ENCODE peak calls at places on chromosomes 3 and 15, in five cellular contexts. Y is upper lobe of right lung, C is neural progenitor cell, P is dorsolateral prefrontal cortex, I is keratinocyte. N is an unnamed sample.

GRCh38 chr3:11373235-11373634 is 101.0 kb downstream of the ATG7 start:
- DNase-seq in Y (no peak), C (no peak), P (no peak), I (no peak), N (no peak)

GRCh38 chr15:67168694-67169093 is 85.8 kb downstream of the AAGAB start:
- DNase-seq in Y (no peak), C (no peak), P (no peak), I (no peak), N (no peak)

GRCh38 chr3:86416334-86416733 is 574.6 kb downstream of the VGLL3 start:
- DNase-seq in Y (no peak), C (no peak), P (no peak), I (no peak), N (no peak)

GRCh38 chr3:144295619-144296018 is 324.0 kb downstream of the DIPK2A start:
- DNase-seq in Y (no peak), C (peak), P (no peak), I (no peak), N (no peak)

GRCh38 chr15:58043192-58043903 is 22.2 kb downstream of the ALDH1A2 start:
- DNase-seq in Y (no peak), C (peak), P (peak), I (no peak), N (no peak)

GRCh38 chr15:98924311-98925049 is 83.1 kb downstream of the PGPEP1L start:
- DNase-seq in Y (no peak), C (no peak), P (no peak), I (no peak), N (no peak)

GRCh38 chr3:160009525-160009924 is 20.9 kb downstream of the IL12A start:
- DNase-seq in Y (no peak), C (no peak), P (no peak), I (no peak), N (no peak)

GRCh38 chr3:46845397-46845859 is 17.8 kb downstream of the MYL3 start:
- DNase-seq in Y (peak), C (peak), P (no peak), I (no peak), N (no peak)

GRCh38 chr3:39505866-39506738 is 38.6 kb downstream of the MOBP start:
- DNase-seq in Y (no peak), C (peak), P (no peak), I (no peak), N (no peak)

DNA sequence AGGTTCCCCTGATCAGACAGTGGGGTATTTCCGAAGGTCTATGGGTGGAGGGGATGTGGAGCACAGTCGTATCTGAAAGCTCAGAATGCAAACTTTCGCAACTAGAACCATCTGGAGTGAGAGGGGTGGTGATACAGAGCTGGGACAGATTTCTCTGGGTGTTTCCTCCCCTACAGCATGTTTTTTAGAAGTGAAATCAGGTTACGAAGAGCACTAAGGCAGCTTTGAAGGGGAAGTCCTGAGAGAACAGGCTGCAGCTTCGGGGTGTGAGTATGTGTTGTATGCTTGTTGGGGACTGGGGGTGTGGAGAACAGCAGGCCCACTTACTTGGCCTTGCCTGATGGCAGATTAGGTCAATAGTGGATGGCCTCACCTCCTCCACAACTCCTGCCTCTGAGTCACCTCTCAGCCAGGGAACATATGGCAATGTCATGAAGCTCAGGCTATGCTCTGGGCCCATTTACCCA is 107.1 kb upstream of the RASGRP1 start:
- DNase-seq in Y (no peak), C (no peak), P (no peak), I (no peak), N (no peak)
- H3K27ac ChIP-seq in Y (no peak), C (no peak), P (no peak), I (no peak), N (no peak)

GRCh38 chr3:102909904-102910303 is 475.1 kb downstream of the ZPLD1 start:
- DNase-seq in Y (no peak), C (no peak), P (no peak), I (no peak), N (no peak)

GRCh38 chr3:102905826-102906225 is 471.0 kb downstream of the ZPLD1 start:
- DNase-seq in Y (no peak), C (no peak), P (no peak), I (no peak), N (no peak)

GRCh38 chr3:102906837-102907236 is 472.0 kb downstream of the ZPLD1 start:
- DNase-seq in Y (no peak), C (no peak), P (no peak), I (no peak), N (no peak)

GRCh38 chr3:102904629-102905028 is 469.8 kb downstream of the ZPLD1 start:
- DNase-seq in Y (no peak), C (no peak), P (no peak), I (no peak), N (no peak)
- H3K27ac ChIP-seq in Y (no peak), C (no peak), P (no peak), I (no peak), N (no peak)

DNA sequence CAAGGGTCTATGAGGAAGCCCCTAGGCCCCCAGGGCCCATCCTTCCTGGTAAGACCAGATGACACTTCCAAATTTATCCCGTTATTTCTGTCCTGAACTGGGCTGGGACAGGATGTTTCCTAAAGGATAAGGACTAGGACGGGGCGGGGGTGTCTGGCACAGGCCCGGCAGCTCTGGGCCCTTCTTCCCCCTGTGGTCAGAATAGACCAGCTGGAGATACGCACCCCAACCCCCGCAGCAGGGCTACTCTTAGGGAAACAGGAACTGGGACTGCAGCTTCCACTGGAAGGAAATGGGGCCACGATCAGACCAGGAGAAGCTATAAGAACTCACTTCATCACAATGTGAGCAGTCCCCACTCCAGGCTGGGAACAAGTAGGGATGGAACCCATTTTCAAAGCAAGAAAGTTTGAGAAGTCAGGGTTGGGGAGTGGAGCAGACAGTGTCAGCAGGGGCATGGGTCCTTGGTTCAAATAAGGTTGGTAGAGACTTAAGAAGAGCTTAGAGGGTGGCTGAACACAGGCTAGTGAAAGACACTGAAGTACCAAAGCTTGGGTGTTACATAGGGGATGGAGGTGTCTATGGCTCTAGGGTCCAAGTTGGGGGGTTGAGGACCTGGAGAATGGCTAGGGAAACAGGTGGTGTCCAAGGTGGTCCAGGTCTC is 1.1 kb downstream of the NCKIPSD start:
- DNase-seq in Y (no peak), C (no peak), P (peak), I (no peak), N (no peak)
- H3K27ac ChIP-seq in Y (peak), C (no peak), P (peak), I (peak), N (no peak)

DNA sequence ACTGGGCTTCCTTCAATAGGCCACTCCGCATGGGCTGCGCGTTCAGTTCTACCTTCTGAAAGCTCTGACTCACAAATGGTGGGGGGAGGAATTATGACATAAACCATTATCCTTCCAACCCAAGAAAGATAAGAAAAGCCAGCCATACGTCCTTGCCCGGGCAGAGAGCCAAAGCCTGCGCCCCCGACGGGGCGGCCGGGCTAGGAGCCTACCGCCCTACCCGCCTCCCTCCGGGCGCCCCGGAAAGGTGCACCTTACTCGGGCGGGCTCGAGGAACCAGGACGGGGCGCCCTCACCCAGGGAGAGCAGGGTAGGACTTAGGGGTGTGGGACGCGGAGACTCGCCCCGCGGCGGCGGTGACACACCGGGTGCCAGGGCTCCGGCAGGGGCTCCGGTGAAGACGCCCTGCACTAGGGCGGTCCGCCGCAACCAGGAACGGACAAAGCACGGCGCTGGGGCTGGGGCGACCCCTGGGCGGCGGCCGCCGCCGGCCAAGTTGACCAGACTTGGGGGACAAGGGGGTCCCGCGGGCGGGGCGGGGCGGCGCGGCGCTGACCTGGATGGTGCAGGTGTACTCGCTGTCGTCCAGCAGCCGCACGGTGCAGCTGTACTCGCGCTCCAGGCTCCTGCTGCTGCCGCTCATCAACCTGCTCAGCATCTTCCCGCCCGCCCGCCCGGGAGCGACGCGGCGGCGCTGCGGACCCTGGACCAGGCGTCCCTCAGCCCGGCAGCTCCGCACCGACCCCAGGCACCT is 497 bp downstream of the FRMD5 start:
- DNase-seq in Y (peak), C (no peak), P (peak), I (no peak), N (peak)
- H3K27ac ChIP-seq in Y (no peak), C (no peak), P (peak), I (peak), N (peak)

DNA sequence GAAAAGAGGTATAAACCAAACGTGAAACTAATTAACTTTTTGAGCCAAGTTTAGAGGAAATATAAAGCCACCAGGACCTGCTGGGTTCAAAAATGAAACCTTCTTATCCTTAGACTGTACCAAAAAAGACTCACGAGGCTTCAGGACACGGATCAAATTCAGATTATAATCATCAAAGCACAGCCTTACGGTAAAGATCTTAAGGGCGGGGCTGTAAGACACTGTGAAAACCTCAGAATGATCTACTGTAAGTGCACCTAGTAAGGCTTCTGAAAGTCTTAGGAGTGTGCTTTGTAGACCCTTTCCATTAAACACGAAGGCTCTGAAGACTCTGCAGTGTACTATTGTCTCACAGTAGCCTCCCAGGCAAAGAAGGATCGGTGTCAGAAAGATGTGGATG is 26.8 kb downstream of the TARS3 start:
- DNase-seq in Y (no peak), C (no peak), P (no peak), I (no peak), N (no peak)
- H3K27ac ChIP-seq in Y (no peak), C (no peak), P (no peak), I (no peak), N (no peak)

DNA sequence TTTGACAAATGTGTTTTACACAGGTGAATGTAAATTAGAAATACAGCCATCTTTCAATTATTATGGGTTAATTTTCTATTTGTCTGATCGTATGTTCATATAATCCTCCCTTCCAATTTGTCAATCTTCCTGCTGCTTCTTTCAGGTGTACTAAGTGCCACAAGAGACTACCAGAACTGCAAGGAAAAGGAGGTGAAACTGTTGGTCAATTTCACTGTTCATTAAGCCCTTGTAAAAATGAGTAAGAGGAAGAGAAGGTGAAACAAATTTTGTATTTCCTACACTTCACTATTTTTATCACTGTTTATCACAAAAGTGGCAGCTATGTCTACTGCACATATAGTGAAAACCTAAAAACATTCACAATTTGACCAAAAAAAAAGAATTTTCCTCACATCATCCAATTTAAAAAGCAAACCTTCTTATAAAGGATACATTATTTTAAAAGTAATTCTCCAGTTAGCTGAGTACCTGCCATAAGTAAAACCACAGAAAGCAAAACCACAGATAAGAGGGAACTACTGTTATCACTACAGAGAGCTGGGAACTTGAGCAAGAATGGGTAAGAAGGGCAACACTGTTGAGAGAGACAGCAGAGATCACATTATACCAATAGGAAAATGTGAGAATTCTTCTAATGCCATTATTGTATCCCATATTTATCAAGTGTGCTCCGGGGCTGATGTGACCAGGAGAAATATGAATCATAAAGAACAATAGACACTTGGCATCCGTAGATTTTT is 163.0 kb downstream of the TBC1D5 start:
- DNase-seq in Y (no peak), C (no peak), P (no peak), I (no peak), N (no peak)
- H3K27ac ChIP-seq in Y (no peak), C (no peak), P (no peak), I (peak), N (no peak)

GRCh38 chr3:34239870-34240269 is 441.4 kb downstream of the PDCD6IP start:
- DNase-seq in Y (no peak), C (no peak), P (no peak), I (no peak), N (no peak)
- H3K27ac ChIP-seq in Y (no peak), C (no peak), P (no peak), I (no peak), N (no peak)

GRCh38 chr3:72298201-72299155 is 513.5 kb upstream of the PROK2 start:
- DNase-seq in Y (no peak), C (no peak), P (no peak), I (no peak), N (no peak)

GRCh38 chr3:72297481-72297880 is 512.5 kb upstream of the PROK2 start:
- DNase-seq in Y (no peak), C (no peak), P (no peak), I (no peak), N (no peak)

GRCh38 chr3:72296477-72297111 is 511.6 kb upstream of the PROK2 start:
- DNase-seq in Y (no peak), C (no peak), P (no peak), I (no peak), N (no peak)

GRCh38 chr3:72295276-72295973 is 510.5 kb upstream of the PROK2 start:
- DNase-seq in Y (no peak), C (no peak), P (no peak), I (no peak), N (no peak)

GRCh38 chr3:72295974-72296450 is 511.1 kb upstream of the PROK2 start:
- DNase-seq in Y (no peak), C (no peak), P (no peak), I (no peak), N (no peak)
- H3K27ac ChIP-seq in Y (no peak), C (no peak), P (no peak), I (no peak), N (no peak)

N was measured in epithelial cell of prostate.